ENCODE peak calls at places on chromosomes 12 and 14, in five cellular contexts. Y is heart left ventricle, C is T-helper 1 cell, V is nephron progenitor cell, G is SW480. L is an unnamed sample.

GRCh38 chr14:80977103-80977728 is 21.8 kb downstream of the TSHR start:
- DNase-seq in G (no peak), C (no peak), Y (no peak), V (no peak), L (no peak)

GRCh38 chr12:124842800-124843510 is 20.7 kb downstream of the SCARB1 start:
- DNase-seq in V (no peak), G (no peak), Y (no peak), C (no peak), L (peak)

GRCh38 chr12:4272976-4273650 is 449 bp upstream of the CCND2 start:
- DNase-seq in G (peak), V (peak), C (no peak), Y (no peak), L (peak)

GRCh38 chr14:80109055-80109454 is 102.2 kb downstream of the DIO2 start:
- DNase-seq in V (no peak), G (no peak), C (no peak), Y (no peak), L (no peak)

GRCh38 chr12:48933664-48934311 is 8.5 kb upstream of the FKBP11 start:
- DNase-seq in G (no peak), Y (no peak), V (no peak), C (peak), L (peak)

GRCh38 chr14:95533391-95533821 is 1.4 kb upstream of the GLRX5 start:
- DNase-seq in V (no peak), Y (no peak), C (no peak), G (peak), L (peak)

GRCh38 chr14:105280525-105280924 is 20.3 kb downstream of the BRF1 start:
- DNase-seq in C (no peak), V (no peak), G (no peak), Y (no peak), L (no peak)

GRCh38 chr14:103738706-103739451 is 23.3 kb downstream of the ZFYVE21 start:
- DNase-seq in G (no peak), C (no peak), V (no peak), Y (no peak), L (no peak)